ENCODE peak calls at places on chromosomes 4 and X, in seven cellular contexts. N, Q, X, I, W, R and B are unnamed samples.
A peak's percentile ranks its signal among the peaks of the same experiment; 100 is the strongest.

GRCh38 chr4:39700500-39700899 is 2.6 kb downstream of the UBE2K start:
- DNase-seq in R (no peak), Q (no peak), W (no peak), N (no peak), I (no peak), X (no peak), B (no peak)

GRCh38 chrX:70454441-70455365 is 10.1 kb downstream of the DLG3 start:
- DNase-seq in N (peak; percentile 89), R (peak; percentile 74), W (peak; percentile 93), Q (peak; percentile 93), X (no peak), I (peak; percentile 85), B (peak; percentile 83)

GRCh38 chr4:132180020-132180427 is 969.1 kb upstream of the PCDH10 start:
- DNase-seq in Q (no peak), W (peak; percentile 69), R (no peak), N (no peak), I (no peak), X (no peak), B (no peak)

GRCh38 chr4:16224264-16224663 is 2.0 kb downstream of the TAPT1 start:
- DNase-seq in X (no peak), Q (no peak), R (no peak), I (no peak), W (no peak), N (no peak), B (no peak)

GRCh38 chrX:17500145-17500579 is 125.2 kb downstream of the NHS start:
- DNase-seq in N (peak; percentile 44), I (no peak), W (peak; percentile 78), Q (no peak), R (no peak), X (no peak), B (peak; percentile 72)

GRCh38 chrX:9765737-9766098 is at the start of gene GPR143:
- DNase-seq in X (no peak), R (no peak), W (no peak), N (no peak), Q (no peak), I (peak; percentile 44), B (no peak)

GRCh38 chrX:122219735-122220134 is 964.3 kb upstream of the GRIA3 start:
- DNase-seq in R (no peak), N (no peak), W (no peak), X (no peak), I (no peak), Q (no peak), B (no peak)

GRCh38 chr4:82381235-82381634 is 7.4 kb upstream of the HNRNPD start:
- DNase-seq in X (no peak), R (no peak), Q (no peak), W (no peak), N (no peak), I (no peak), B (no peak)

GRCh38 chr4:119735136-119735770 is 106.6 kb upstream of the PDE5A start:
- DNase-seq in X (no peak), R (no peak), I (no peak), Q (no peak), W (peak; percentile 89), N (peak; percentile 16), B (no peak)

GRCh38 chrX:69079278-69079677 is 86.0 kb downstream of the PJA1 start:
- DNase-seq in Q (no peak), W (no peak), N (no peak), I (no peak), X (no peak), R (no peak), B (no peak)

GRCh38 chrX:1492421-1493012 is 39.8 kb upstream of the ASMTL start:
- DNase-seq in W (no peak), N (no peak), I (no peak), X (peak; percentile 26), Q (no peak), R (no peak), B (no peak)

GRCh38 chrX:110301194-110301593 is 16.7 kb downstream of the AMMECR1 start:
- DNase-seq in X (no peak), I (no peak), W (no peak), N (no peak), Q (no peak), R (no peak), B (no peak)

GRCh38 chr4:54566608-54567007 is 91.1 kb upstream of the KIT start:
- DNase-seq in R (peak; percentile 55), Q (no peak), N (no peak), X (no peak), I (no peak), W (no peak), B (no peak)

GRCh38 chr4:12319765-12320164 is 891.1 kb upstream of the HS3ST1 start:
- DNase-seq in I (no peak), Q (no peak), X (no peak), W (no peak), R (no peak), N (no peak), B (no peak)

GRCh38 chrX:19174401-19175025 is 52.2 kb upstream of the ADGRG2 start:
- DNase-seq in X (no peak), I (no peak), Q (no peak), R (no peak), W (peak; percentile 91), N (peak; percentile 49), B (no peak)

GRCh38 chrX:12954981-12955380 is 19.9 kb upstream of the TMSB4X start:
- DNase-seq in W (no peak), R (peak; percentile 46), I (no peak), Q (no peak), N (no peak), X (no peak), B (no peak)

DNA sequence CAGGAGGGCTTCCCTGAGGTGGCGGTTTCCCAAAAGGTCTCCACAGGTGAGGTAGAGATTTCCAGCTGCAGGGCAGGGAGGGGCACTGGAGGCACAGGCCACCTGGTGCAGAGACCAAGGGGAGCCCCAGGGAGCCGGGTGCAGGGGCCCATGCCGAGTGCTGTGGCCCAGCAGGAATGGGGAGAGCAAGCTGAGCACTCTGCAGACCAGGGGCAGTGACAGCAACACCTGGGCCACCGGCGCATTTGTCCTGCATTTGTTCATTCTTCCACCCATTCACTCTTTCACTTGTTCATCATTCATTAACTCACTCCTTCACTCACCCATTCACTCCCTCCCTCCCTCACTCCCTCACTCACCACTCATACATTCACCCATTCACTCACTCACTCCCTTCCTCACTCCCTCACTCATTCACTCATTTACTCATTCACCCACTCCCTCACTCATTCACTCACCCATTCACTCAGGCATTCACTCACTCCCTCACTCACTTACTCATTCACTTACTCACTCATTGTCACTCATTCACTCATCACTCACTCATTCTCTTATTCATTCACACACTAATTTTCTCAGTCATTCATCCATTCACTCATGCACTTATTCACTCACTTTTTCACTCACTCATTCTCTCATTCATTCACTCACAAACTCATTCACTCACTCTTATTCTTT is 16.3 kb downstream of the CPZ start:
- DNase-seq in X (no peak), W (no peak), I (no peak), R (peak; percentile 18), N (no peak), Q (no peak), B (no peak)
- H3K4me3 ChIP-seq in X (no peak overlapping the region), W (no peak overlapping the region), I (no peak overlapping the region), R (no peak overlapping the region), N (no peak overlapping the region), Q (no peak overlapping the region), B (no peak overlapping the region)

GRCh38 chr4:162943263-162943662 is 223.4 kb downstream of the NAF1 start:
- DNase-seq in I (no peak), W (no peak), X (no peak), R (no peak), Q (no peak), N (no peak), B (no peak)
- TF ChIP-seq CTCF in I (no peak), W (no peak), X (no peak), R (peak; percentile 4), Q (peak; percentile 18), N (no peak), B (no peak)

DNA sequence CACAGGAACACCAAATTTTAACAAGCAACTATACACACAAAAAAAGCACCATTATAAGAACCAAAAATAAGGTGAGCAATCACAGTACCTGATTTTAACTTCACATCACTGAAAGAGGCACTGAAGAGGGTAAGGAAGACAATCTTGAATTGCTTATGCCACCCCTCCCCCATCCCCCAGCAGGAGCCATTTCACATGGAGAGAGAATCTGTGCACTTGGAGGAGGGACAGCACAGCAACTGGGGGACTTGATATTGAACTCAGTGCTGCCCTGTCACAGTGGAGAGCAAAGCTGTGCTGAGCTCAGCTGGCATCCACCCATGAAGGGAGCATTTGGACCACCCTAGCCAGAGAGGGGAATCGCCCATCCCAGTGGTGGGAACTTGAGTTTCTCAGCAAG is 56.0 kb downstream of the NUDT11 start:
- DNase-seq in X (no peak), N (no peak), I (no peak), W (no peak), R (no peak), Q (no peak), B (no peak)
- H3K4me3 ChIP-seq in X (no peak overlapping the region), N (no peak overlapping the region), I (no peak overlapping the region), W (no peak overlapping the region), R (no peak overlapping the region), Q (no peak overlapping the region), B (no peak overlapping the region)

DNA sequence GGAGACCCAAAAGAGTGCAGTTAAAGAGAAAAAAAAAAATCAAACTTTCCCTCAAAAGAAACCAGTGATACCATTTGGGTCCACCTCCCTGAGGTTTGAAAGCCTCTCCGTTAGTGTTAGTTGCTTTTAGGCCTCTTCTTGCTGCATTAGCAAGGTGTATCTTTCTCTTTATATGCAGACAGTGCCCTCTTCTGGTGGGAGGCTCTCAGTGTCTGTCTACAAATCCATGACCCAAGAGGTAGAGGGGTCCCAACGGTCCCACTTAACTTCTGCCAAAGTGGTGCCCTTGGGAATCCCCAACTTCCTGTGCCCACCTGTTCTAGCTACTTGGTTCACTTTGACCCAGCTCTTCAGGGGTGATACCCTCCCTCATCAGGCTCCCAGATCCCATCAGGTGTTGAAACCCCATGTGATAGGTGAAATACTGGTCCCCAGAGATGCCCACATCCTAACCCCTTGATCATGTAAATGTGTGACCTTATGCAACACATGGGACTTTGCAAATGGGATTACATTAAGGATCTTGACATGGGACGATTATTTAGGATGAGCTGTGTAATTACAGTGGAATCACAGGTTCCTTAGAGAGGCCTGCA is 63.7 kb upstream of the CD99 start:
- DNase-seq in I (no peak), Q (peak; percentile 68), X (no peak), W (peak; percentile 55), R (peak; percentile 68), N (peak; percentile 52), B (no peak)
- TF ChIP-seq CTCF in I (no peak), Q (peak; percentile 55), X (no peak), W (peak; percentile 73), R (peak; percentile 53), N (peak; percentile 54), B (peak; percentile 38)

GRCh38 chrX:47620303-47620685 is 637 bp upstream of the SYN1 start:
- DNase-seq in N (no peak), Q (no peak), I (no peak), W (no peak), R (no peak), X (no peak), B (no peak)
- H3K4me3 ChIP-seq in N (no peak overlapping the region), Q (no peak overlapping the region), I (no peak overlapping the region), W (no peak overlapping the region), R (no peak overlapping the region), X (no peak overlapping the region), B (no peak overlapping the region)

DNA sequence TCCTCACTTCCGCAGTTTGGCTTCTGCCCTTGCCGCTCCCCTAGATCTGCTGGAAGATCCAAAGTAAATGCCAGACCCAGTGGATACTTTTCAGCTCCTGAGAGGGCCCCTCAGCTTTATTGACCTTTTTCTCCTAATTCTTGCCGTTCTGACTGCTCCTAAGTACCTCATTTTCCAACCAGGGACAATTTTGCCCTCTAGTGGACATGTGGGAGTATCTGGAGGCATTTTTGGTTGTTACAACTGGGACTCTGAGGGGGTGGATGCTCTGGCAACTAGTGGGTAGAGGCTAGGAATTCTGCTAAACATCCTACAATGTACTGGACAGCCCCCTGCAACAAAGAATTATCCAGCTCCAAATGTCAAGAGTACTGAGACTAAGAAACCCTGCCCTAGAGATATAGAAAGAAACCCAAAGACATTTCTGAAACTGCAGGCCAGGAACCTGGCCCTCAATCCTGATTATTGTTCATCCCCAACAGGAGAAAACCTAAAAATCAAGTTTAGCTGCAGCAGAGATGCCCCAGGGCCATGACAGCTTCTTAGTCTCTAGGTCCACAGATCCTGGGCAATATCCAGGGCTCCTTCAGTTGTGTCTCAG is 3.4 kb downstream of the TEX13B start:
- DNase-seq in Q (peak; percentile 44), I (no peak), N (peak; percentile 21), W (peak; percentile 66), R (peak; percentile 13), X (no peak), B (peak; percentile 7)
- TF ChIP-seq CTCF in Q (peak; percentile 59), I (no peak), N (peak; percentile 42), W (peak; percentile 80), R (peak; percentile 26), X (no peak), B (peak; percentile 54)